ENCODE peak calls at places on chromosomes 2 and 18, in four cellular contexts. J, Q, Z and O are unnamed samples.

GRCh38 chr2:60707750-60708371 is 48.2 kb upstream of the PAPOLG start:
- DNase-seq in J (peak; percentile 12), Q (no peak), Z (peak; percentile 68), O (no peak)

GRCh38 chr2:176464886-176465564 is 195.8 kb downstream of the MTX2 start:
- DNase-seq in J (no peak), Q (no peak), Z (no peak), O (no peak)

GRCh38 chr2:31434911-31435310 is 20.4 kb upstream of the XDH start:
- DNase-seq in J (no peak), Q (no peak), Z (no peak), O (no peak)

GRCh38 chr2:7427293-7428060 is 510.3 kb downstream of the RNF144A start:
- DNase-seq in J (peak; percentile 49), Q (no peak), Z (peak; percentile 92), O (no peak)

GRCh38 chr2:235713244-235713643 is 219.4 kb downstream of the AGAP1 start:
- DNase-seq in J (no peak), Q (no peak), Z (no peak), O (no peak)

GRCh38 chr2:163551974-163552373 is 183.8 kb downstream of the FIGN start:
- DNase-seq in J (peak; percentile 16), Q (no peak), Z (no peak), O (no peak)

GRCh38 chr2:46873632-46874068 is 42.0 kb downstream of the MCFD2 start:
- DNase-seq in J (peak; percentile 83), Q (no peak), Z (no peak), O (no peak)

GRCh38 chr18:36809590-36810381 is 19.0 kb downstream of the TPGS2 start:
- DNase-seq in J (peak; percentile 53), Q (peak; percentile 10), Z (peak; percentile 63), O (no peak)

GRCh38 chr2:186474196-186474595 is 11.9 kb upstream of the ZC3H15 start:
- DNase-seq in J (no peak), Q (no peak), Z (no peak), O (no peak)

GRCh38 chr2:158825021-158825420 is 29.9 kb downstream of the DAPL1 start:
- DNase-seq in J (no peak), Q (no peak), Z (no peak), O (no peak)

GRCh38 chr2:188365058-188365641 is 73.5 kb downstream of the GULP1 start:
- DNase-seq in J (no peak), Q (no peak), Z (no peak), O (no peak)

GRCh38 chr2:13056259-13056843 is 339.6 kb downstream of the TRIB2 start:
- DNase-seq in J (no peak), Q (no peak), Z (peak; percentile 14), O (no peak)

GRCh38 chr2:127174176-127174575 is 45.9 kb downstream of the CYP27C1 start:
- DNase-seq in J (no peak), Q (no peak), Z (no peak), O (no peak)

GRCh38 chr18:79549638-79550000 is 130.0 kb upstream of the CTDP1 start:
- DNase-seq in J (no peak), Q (no peak), Z (no peak), O (no peak)

GRCh38 chr18:11955299-11956029 is 25.8 kb upstream of the IMPA2 start:
- DNase-seq in J (peak; percentile 89), Q (no peak), Z (no peak), O (no peak)

GRCh38 chr2:13414907-13415306 is 698.2 kb downstream of the TRIB2 start:
- DNase-seq in J (no peak), Q (no peak), Z (no peak), O (no peak)

GRCh38 chr2:224849264-224849663 is 133.1 kb upstream of the CCDC195 start:
- DNase-seq in J (no peak), Q (no peak), Z (no peak), O (no peak)

GRCh38 chr2:172937884-172938712 is 137.5 kb upstream of the MAP3K20 start:
- DNase-seq in J (no peak), Q (no peak), Z (no peak), O (no peak)

GRCh38 chr2:122739732-122740593 is 984.5 kb downstream of the TSN start:
- DNase-seq in J (no peak), Q (no peak), Z (no peak), O (no peak)

GRCh38 chr2:125227843-125228392 is 1202.8 kb downstream of the CNTNAP5 start:
- DNase-seq in J (no peak), Q (no peak), Z (no peak), O (no peak)

GRCh38 chr2:113138428-113139322 is 11.3 kb downstream of the IL1RN start:
- DNase-seq in J (peak; percentile 66), Q (peak; percentile 27), Z (peak; percentile 83), O (peak; percentile 22)

GRCh38 chr2:127953128-127953718 is 67.5 kb upstream of the AMMECR1L start:
- DNase-seq in J (no peak), Q (no peak), Z (no peak), O (no peak)

GRCh38 chr2:217924346-217924901 is 78.4 kb downstream of the TNS1 start:
- DNase-seq in J (no peak), Q (no peak), Z (no peak), O (no peak)

GRCh38 chr2:177169810-177170514 is 42.6 kb upstream of the HNRNPA3 start:
- DNase-seq in J (no peak), Q (no peak), Z (no peak), O (no peak)

GRCh38 chr2:29786361-29786760 is 135.0 kb downstream of the ALK start:
- DNase-seq in J (no peak), Q (no peak), Z (no peak), O (no peak)

GRCh38 chr2:140508756-140509155 is 1622.1 kb downstream of the LRP1B start:
- DNase-seq in J (no peak), Q (no peak), Z (no peak), O (no peak)

GRCh38 chr2:392181-392920 is 104.5 kb upstream of the ALKAL2 start:
- DNase-seq in J (no peak), Q (no peak), Z (no peak), O (no peak)

GRCh38 chr2:68740184-68740914 is 5.7 kb downstream of the ARHGAP25 start:
- DNase-seq in J (no peak), Q (no peak), Z (no peak), O (no peak)

GRCh38 chr18:60053747-60054304 is 154.0 kb downstream of the PMAIP1 start:
- DNase-seq in J (peak; percentile 75), Q (no peak), Z (no peak), O (no peak)

GRCh38 chr2:12855508-12855907 is 138.8 kb downstream of the TRIB2 start:
- DNase-seq in J (no peak), Q (no peak), Z (no peak), O (no peak)

GRCh38 chr18:33034941-33035340 is 262.1 kb upstream of the KLHL14 start:
- DNase-seq in J (peak; percentile 6), Q (no peak), Z (no peak), O (no peak)

GRCh38 chr18:50151876-50152275 is 43.1 kb downstream of the MYO5B start:
- DNase-seq in J (peak; percentile 11), Q (no peak), Z (no peak), O (no peak)

GRCh38 chr2:181949047-181949446 is 36.6 kb upstream of the PPP1R1C start:
- DNase-seq in J (no peak), Q (no peak), Z (no peak), O (no peak)

GRCh38 chr2:20042531-20042930 is 8.9 kb downstream of the LAPTM4A start:
- DNase-seq in J (no peak), Q (no peak), Z (no peak), O (no peak)